ENCODE peak calls at places on chromosomes 7 and 10, in ten cellular contexts. One of them, this sample, is unnamed.

GRCh38 chr7:121126801-121127534 is 138.5 kb downstream of the CPED1 start:
- DNase-seq in psoas muscle: no peak
- DNase-seq in sigmoid colon: no peak
- DNase-seq in GM12865: peak
- DNase-seq in choroid plexus epithelial cell: peak
- DNase-seq in cardiac fibroblast: peak
- DNase-seq in spleen: no peak
- DNase-seq in endodermal cell: no peak
- DNase-seq in GM06990: peak
- DNase-seq in Peyer's patch: no peak
- DNase-seq in this sample: peak

GRCh38 chr7:141073641-141074161 is at the start of gene TMEM178B:
- DNase-seq in GM06990: no peak
- DNase-seq in sigmoid colon: no peak
- DNase-seq in choroid plexus epithelial cell: no peak
- DNase-seq in cardiac fibroblast: no peak
- DNase-seq in psoas muscle: peak
- DNase-seq in endodermal cell: peak
- DNase-seq in Peyer's patch: no peak
- DNase-seq in GM12865: peak
- DNase-seq in spleen: no peak
- DNase-seq in this sample: no peak

GRCh38 chr7:137990251-137990901 is 11.5 kb downstream of the CREB3L2 start:
- DNase-seq in cardiac fibroblast: peak
- DNase-seq in psoas muscle: no peak
- DNase-seq in GM12865: no peak
- DNase-seq in spleen: no peak
- DNase-seq in choroid plexus epithelial cell: peak
- DNase-seq in Peyer's patch: peak
- DNase-seq in sigmoid colon: no peak
- DNase-seq in GM06990: no peak
- DNase-seq in endodermal cell: no peak
- DNase-seq in this sample: peak

GRCh38 chr7:150404172-150404784 is 25.1 kb downstream of the ZNF775 start:
- DNase-seq in GM12865: no peak
- DNase-seq in endodermal cell: no peak
- DNase-seq in Peyer's patch: peak
- DNase-seq in choroid plexus epithelial cell: no peak
- DNase-seq in sigmoid colon: peak
- DNase-seq in GM06990: no peak
- DNase-seq in spleen: peak
- DNase-seq in cardiac fibroblast: no peak
- DNase-seq in psoas muscle: no peak
- DNase-seq in this sample: peak

GRCh38 chr7:137681657-137682562 is 164.9 kb downstream of the DGKI start:
- DNase-seq in sigmoid colon: no peak
- DNase-seq in Peyer's patch: no peak
- DNase-seq in choroid plexus epithelial cell: peak
- DNase-seq in spleen: no peak
- DNase-seq in GM06990: no peak
- DNase-seq in cardiac fibroblast: peak
- DNase-seq in psoas muscle: no peak
- DNase-seq in endodermal cell: no peak
- DNase-seq in GM12865: no peak
- DNase-seq in this sample: peak

GRCh38 chr7:338295-339061 is 48.5 kb downstream of the FOXL3 start:
- DNase-seq in GM06990: no peak
- DNase-seq in cardiac fibroblast: no peak
- DNase-seq in Peyer's patch: no peak
- DNase-seq in choroid plexus epithelial cell: no peak
- DNase-seq in spleen: peak
- DNase-seq in sigmoid colon: no peak
- DNase-seq in psoas muscle: no peak
- DNase-seq in endodermal cell: no peak
- DNase-seq in GM12865: no peak
- DNase-seq in this sample: no peak

GRCh38 chr7:150755473-150756099 is 18.4 kb downstream of the GIMAP5 start:
- DNase-seq in cardiac fibroblast: peak
- DNase-seq in sigmoid colon: no peak
- DNase-seq in psoas muscle: no peak
- DNase-seq in GM12865: peak
- DNase-seq in endodermal cell: no peak
- DNase-seq in Peyer's patch: peak
- DNase-seq in choroid plexus epithelial cell: no peak
- DNase-seq in GM06990: peak
- DNase-seq in spleen: no peak
- DNase-seq in this sample: no peak

GRCh38 chr7:156058248-156058647 is 246.0 kb upstream of the SHH start:
- DNase-seq in psoas muscle: no peak
- DNase-seq in endodermal cell: no peak
- DNase-seq in choroid plexus epithelial cell: no peak
- DNase-seq in spleen: no peak
- DNase-seq in Peyer's patch: no peak
- DNase-seq in cardiac fibroblast: no peak
- DNase-seq in GM12865: no peak
- DNase-seq in sigmoid colon: no peak
- DNase-seq in GM06990: no peak
- DNase-seq in this sample: no peak

GRCh38 chr7:28211006-28211405 is 30.4 kb upstream of the JAZF1 start:
- DNase-seq in choroid plexus epithelial cell: no peak
- DNase-seq in sigmoid colon: no peak
- DNase-seq in Peyer's patch: no peak
- DNase-seq in endodermal cell: no peak
- DNase-seq in spleen: no peak
- DNase-seq in GM12865: no peak
- DNase-seq in cardiac fibroblast: no peak
- DNase-seq in psoas muscle: no peak
- DNase-seq in GM06990: no peak
- DNase-seq in this sample: no peak

GRCh38 chr7:50119815-50120637 is 27.0 kb upstream of the ZPBP start:
- DNase-seq in Peyer's patch: no peak
- DNase-seq in spleen: no peak
- DNase-seq in psoas muscle: no peak
- DNase-seq in endodermal cell: peak
- DNase-seq in GM12865: peak
- DNase-seq in GM06990: no peak
- DNase-seq in cardiac fibroblast: no peak
- DNase-seq in sigmoid colon: no peak
- DNase-seq in choroid plexus epithelial cell: no peak
- DNase-seq in this sample: no peak

GRCh38 chr7:124856299-124856888 is 73.2 kb downstream of the POT1 start:
- DNase-seq in choroid plexus epithelial cell: peak
- DNase-seq in endodermal cell: no peak
- DNase-seq in psoas muscle: no peak
- DNase-seq in cardiac fibroblast: peak
- DNase-seq in Peyer's patch: no peak
- DNase-seq in GM06990: peak
- DNase-seq in sigmoid colon: no peak
- DNase-seq in GM12865: peak
- DNase-seq in spleen: no peak
- DNase-seq in this sample: peak

GRCh38 chr10:114767589-114768393 is 53.8 kb upstream of the FHIP2A start:
- DNase-seq in GM12865: peak
- DNase-seq in psoas muscle: peak
- DNase-seq in Peyer's patch: no peak
- DNase-seq in endodermal cell: peak
- DNase-seq in sigmoid colon: no peak
- DNase-seq in choroid plexus epithelial cell: no peak
- DNase-seq in spleen: peak
- DNase-seq in GM06990: peak
- DNase-seq in cardiac fibroblast: no peak
- DNase-seq in this sample: no peak

GRCh38 chr10:85044-85443 is 35.9 kb upstream of the TUBB8 start:
- DNase-seq in GM06990: no peak
- DNase-seq in spleen: no peak
- DNase-seq in GM12865: no peak
- DNase-seq in Peyer's patch: no peak
- DNase-seq in choroid plexus epithelial cell: no peak
- DNase-seq in psoas muscle: no peak
- DNase-seq in cardiac fibroblast: no peak
- DNase-seq in sigmoid colon: no peak
- DNase-seq in endodermal cell: no peak
- DNase-seq in this sample: no peak

GRCh38 chr10:71737356-71738172 is 18.0 kb upstream of the C10orf105 start:
- DNase-seq in spleen: no peak
- DNase-seq in Peyer's patch: no peak
- DNase-seq in GM06990: no peak
- DNase-seq in choroid plexus epithelial cell: no peak
- DNase-seq in psoas muscle: no peak
- DNase-seq in GM12865: no peak
- DNase-seq in sigmoid colon: no peak
- DNase-seq in cardiac fibroblast: no peak
- DNase-seq in endodermal cell: no peak
- DNase-seq in this sample: no peak

GRCh38 chr10:20745556-20745955 is 151.6 kb downstream of the NEBL start:
- DNase-seq in GM12865: no peak
- DNase-seq in choroid plexus epithelial cell: no peak
- DNase-seq in Peyer's patch: no peak
- DNase-seq in GM06990: no peak
- DNase-seq in endodermal cell: peak
- DNase-seq in sigmoid colon: no peak
- DNase-seq in psoas muscle: no peak
- DNase-seq in cardiac fibroblast: no peak
- DNase-seq in spleen: no peak
- DNase-seq in this sample: no peak

GRCh38 chr7:985127-985416 is 2.1 kb downstream of the CYP2W1 start:
- DNase-seq in Peyer's patch: no peak
- DNase-seq in spleen: no peak
- DNase-seq in endodermal cell: no peak
- DNase-seq in sigmoid colon: no peak
- DNase-seq in psoas muscle: no peak
- DNase-seq in GM06990: no peak
- DNase-seq in cardiac fibroblast: no peak
- DNase-seq in GM12865: no peak
- DNase-seq in choroid plexus epithelial cell: no peak
- DNase-seq in this sample: no peak

GRCh38 chr7:107958764-107959526 is 44.0 kb downstream of the LAMB1 start:
- DNase-seq in GM06990: no peak
- DNase-seq in spleen: no peak
- DNase-seq in choroid plexus epithelial cell: peak
- DNase-seq in cardiac fibroblast: peak
- DNase-seq in psoas muscle: no peak
- DNase-seq in Peyer's patch: no peak
- DNase-seq in sigmoid colon: no peak
- DNase-seq in endodermal cell: no peak
- DNase-seq in GM12865: no peak
- DNase-seq in this sample: peak

DNA sequence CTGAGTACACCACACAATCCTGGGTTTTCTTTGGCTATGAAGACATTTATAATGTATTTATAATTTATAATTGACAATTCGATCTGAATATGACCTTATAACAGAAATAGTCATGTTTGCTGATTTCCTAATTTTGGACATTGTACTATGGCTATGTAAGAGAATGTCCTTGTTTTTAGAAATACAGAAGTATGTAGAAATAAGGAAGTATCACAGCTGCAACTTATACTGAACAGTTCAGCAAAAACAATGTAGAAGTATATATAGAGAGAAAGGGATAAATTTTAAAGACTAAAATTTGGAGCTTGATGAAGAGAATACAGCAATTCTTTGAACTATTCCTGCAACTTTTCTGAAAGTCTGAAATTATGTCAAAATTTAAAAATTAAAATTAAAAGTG is 32.6 kb downstream of the PRLHR start:
- DNase-seq in sigmoid colon: no peak
- DNase-seq in endodermal cell: no peak
- DNase-seq in cardiac fibroblast: no peak
- DNase-seq in Peyer's patch: no peak
- DNase-seq in choroid plexus epithelial cell: no peak
- DNase-seq in GM12865: no peak
- DNase-seq in psoas muscle: no peak
- DNase-seq in GM06990: no peak
- DNase-seq in spleen: no peak
- DNase-seq in this sample: no peak
- H3K4me3 ChIP-seq in sigmoid colon: no peak
- H3K4me3 ChIP-seq in endodermal cell: no peak
- H3K4me3 ChIP-seq in cardiac fibroblast: no peak
- H3K4me3 ChIP-seq in Peyer's patch: no peak
- H3K4me3 ChIP-seq in choroid plexus epithelial cell: no peak
- H3K4me3 ChIP-seq in GM12865: no peak
- H3K4me3 ChIP-seq in psoas muscle: no peak
- H3K4me3 ChIP-seq in GM06990: no peak
- H3K4me3 ChIP-seq in spleen: no peak
- H3K4me3 ChIP-seq in this sample: no peak

GRCh38 chr7:143321734-143322133 is 5.8 kb downstream of the CLCN1 start:
- DNase-seq in choroid plexus epithelial cell: no peak
- DNase-seq in cardiac fibroblast: peak
- DNase-seq in GM06990: no peak
- DNase-seq in Peyer's patch: no peak
- DNase-seq in GM12865: no peak
- DNase-seq in spleen: no peak
- DNase-seq in endodermal cell: peak
- DNase-seq in psoas muscle: peak
- DNase-seq in sigmoid colon: no peak
- DNase-seq in this sample: no peak
- TF ChIP-seq CTCF in choroid plexus epithelial cell: peak
- TF ChIP-seq CTCF in cardiac fibroblast: peak
- TF ChIP-seq CTCF in GM06990: peak
- TF ChIP-seq CTCF in Peyer's patch: no peak
- TF ChIP-seq CTCF in GM12865: no peak
- TF ChIP-seq CTCF in spleen: no peak
- TF ChIP-seq CTCF in endodermal cell: peak
- TF ChIP-seq CTCF in psoas muscle: no peak
- TF ChIP-seq CTCF in sigmoid colon: no peak
- TF ChIP-seq CTCF in this sample: no peak

DNA sequence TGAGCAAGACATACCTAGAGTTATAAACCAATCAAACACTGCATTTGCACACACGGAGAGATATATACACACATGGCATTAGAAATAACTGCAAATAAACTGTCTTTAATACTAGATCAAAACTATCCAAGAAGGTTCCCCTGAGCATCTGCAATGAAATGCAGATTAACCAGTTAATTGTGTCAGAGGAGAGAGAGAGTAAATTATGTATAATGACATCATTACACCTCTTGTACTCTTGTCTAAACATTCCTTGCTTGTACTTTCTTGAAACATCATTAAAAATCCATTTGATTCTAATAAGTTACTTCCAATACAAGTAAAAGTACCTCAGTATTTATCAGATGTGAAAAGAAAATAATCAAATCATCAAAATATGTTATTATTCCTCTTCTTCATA is 932 bp downstream of the ANKRD22 start:
- DNase-seq in cardiac fibroblast: no peak
- DNase-seq in GM12865: no peak
- DNase-seq in sigmoid colon: no peak
- DNase-seq in psoas muscle: no peak
- DNase-seq in spleen: no peak
- DNase-seq in endodermal cell: no peak
- DNase-seq in GM06990: no peak
- DNase-seq in choroid plexus epithelial cell: no peak
- DNase-seq in Peyer's patch: no peak
- DNase-seq in this sample: no peak
- H3K4me3 ChIP-seq in cardiac fibroblast: no peak
- H3K4me3 ChIP-seq in GM12865: no peak
- H3K4me3 ChIP-seq in sigmoid colon: no peak
- H3K4me3 ChIP-seq in psoas muscle: no peak
- H3K4me3 ChIP-seq in spleen: no peak
- H3K4me3 ChIP-seq in endodermal cell: no peak
- H3K4me3 ChIP-seq in GM06990: no peak
- H3K4me3 ChIP-seq in choroid plexus epithelial cell: no peak
- H3K4me3 ChIP-seq in Peyer's patch: no peak
- H3K4me3 ChIP-seq in this sample: no peak

GRCh38 chr7:73769481-73770001 is 529 bp downstream of the CLDN3 start:
- DNase-seq in spleen: no peak
- DNase-seq in endodermal cell: no peak
- DNase-seq in GM12865: no peak
- DNase-seq in Peyer's patch: no peak
- DNase-seq in cardiac fibroblast: peak
- DNase-seq in choroid plexus epithelial cell: no peak
- DNase-seq in sigmoid colon: no peak
- DNase-seq in GM06990: no peak
- DNase-seq in psoas muscle: no peak
- DNase-seq in this sample: no peak
- TF ChIP-seq CTCF in spleen: no peak
- TF ChIP-seq CTCF in endodermal cell: no peak
- TF ChIP-seq CTCF in GM12865: no peak
- TF ChIP-seq CTCF in Peyer's patch: no peak
- TF ChIP-seq CTCF in cardiac fibroblast: no peak
- TF ChIP-seq CTCF in choroid plexus epithelial cell: no peak
- TF ChIP-seq CTCF in sigmoid colon: no peak
- TF ChIP-seq CTCF in GM06990: no peak
- TF ChIP-seq CTCF in psoas muscle: no peak
- TF ChIP-seq CTCF in this sample: no peak

This sample was measured in fibroblast of pulmonary artery.